ENCODE peak calls at places on chromosome 17, in five cellular contexts. K is prostate gland, S is uterus, Z is body of pancreas, Y is transverse colon. A is an unnamed sample.

GRCh38 chr17:13107726-13108235 is 90.0 kb upstream of the ELAC2 start:
- DNase-seq in K (no peak), S (no peak), Z (no peak), Y (no peak), A (no peak)

GRCh38 chr17:19677736-19678379 is 29.3 kb downstream of the ALDH3A2 start:
- DNase-seq in K (no peak), S (no peak), Z (no peak), Y (no peak), A (no peak)

GRCh38 chr17:29630630-29631193 is 8.0 kb upstream of the CORO6 start:
- DNase-seq in K (no peak), S (no peak), Z (no peak), Y (no peak), A (peak)

GRCh38 chr17:57624390-57624789 is 120.7 kb downstream of the CCDC182 start:
- DNase-seq in K (no peak), S (no peak), Z (no peak), Y (no peak), A (no peak)

GRCh38 chr17:45641541-45641940 is 142.6 kb upstream of the CRHR1 start:
- DNase-seq in K (no peak), S (no peak), Z (no peak), Y (no peak), A (no peak)

GRCh38 chr17:28524476-28525415 is 18.6 kb downstream of the FOXN1 start:
- DNase-seq in K (peak), S (no peak), Z (peak), Y (peak), A (peak)

GRCh38 chr17:41523787-41524186 is 4.3 kb downstream of the KRT19 start:
- DNase-seq in K (no peak), S (no peak), Z (no peak), Y (peak), A (no peak)

GRCh38 chr17:78128616-78129384 is at the start of gene TMC6:
- DNase-seq in K (peak), S (no peak), Z (peak), Y (peak), A (peak)

GRCh38 chr17:45070809-45071208 is 9.7 kb downstream of the NMT1 start:
- DNase-seq in K (no peak), S (no peak), Z (no peak), Y (no peak), A (no peak)

GRCh38 chr17:4230142-4230541 is 33.6 kb downstream of the ANKFY1 start:
- DNase-seq in K (peak), S (peak), Z (peak), Y (peak), A (peak)

GRCh38 chr17:65368341-65368740 is 193.1 kb downstream of the AXIN2 start:
- DNase-seq in K (no peak), S (no peak), Z (no peak), Y (no peak), A (no peak)

GRCh38 chr17:74190154-74190553 is 13.3 kb upstream of the RPL38 start:
- DNase-seq in K (no peak), S (no peak), Z (no peak), Y (no peak), A (no peak)

GRCh38 chr17:71496552-71496951 is 624.3 kb upstream of the SOX9 start:
- DNase-seq in K (no peak), S (no peak), Z (no peak), Y (no peak), A (no peak)

GRCh38 chr17:45046536-45047125 is 4.8 kb downstream of the DCAKD start:
- DNase-seq in K (no peak), S (no peak), Z (no peak), Y (no peak), A (no peak)

GRCh38 chr17:7261377-7262191 is 694 bp downstream of the CLDN7 start:
- DNase-seq in K (no peak), S (no peak), Z (peak), Y (no peak), A (peak)

GRCh38 chr17:7259555-7259889 is 2.8 kb downstream of the CLDN7 start:
- DNase-seq in K (no peak), S (no peak), Z (no peak), Y (peak), A (no peak)

GRCh38 chr17:7262192-7263070 is at the start of gene CLDN7:
- DNase-seq in K (peak), S (no peak), Z (peak), Y (peak), A (peak)

GRCh38 chr17:7260151-7260550 is 2.1 kb downstream of the CLDN7 start:
- DNase-seq in K (no peak), S (no peak), Z (no peak), Y (peak), A (no peak)

DNA sequence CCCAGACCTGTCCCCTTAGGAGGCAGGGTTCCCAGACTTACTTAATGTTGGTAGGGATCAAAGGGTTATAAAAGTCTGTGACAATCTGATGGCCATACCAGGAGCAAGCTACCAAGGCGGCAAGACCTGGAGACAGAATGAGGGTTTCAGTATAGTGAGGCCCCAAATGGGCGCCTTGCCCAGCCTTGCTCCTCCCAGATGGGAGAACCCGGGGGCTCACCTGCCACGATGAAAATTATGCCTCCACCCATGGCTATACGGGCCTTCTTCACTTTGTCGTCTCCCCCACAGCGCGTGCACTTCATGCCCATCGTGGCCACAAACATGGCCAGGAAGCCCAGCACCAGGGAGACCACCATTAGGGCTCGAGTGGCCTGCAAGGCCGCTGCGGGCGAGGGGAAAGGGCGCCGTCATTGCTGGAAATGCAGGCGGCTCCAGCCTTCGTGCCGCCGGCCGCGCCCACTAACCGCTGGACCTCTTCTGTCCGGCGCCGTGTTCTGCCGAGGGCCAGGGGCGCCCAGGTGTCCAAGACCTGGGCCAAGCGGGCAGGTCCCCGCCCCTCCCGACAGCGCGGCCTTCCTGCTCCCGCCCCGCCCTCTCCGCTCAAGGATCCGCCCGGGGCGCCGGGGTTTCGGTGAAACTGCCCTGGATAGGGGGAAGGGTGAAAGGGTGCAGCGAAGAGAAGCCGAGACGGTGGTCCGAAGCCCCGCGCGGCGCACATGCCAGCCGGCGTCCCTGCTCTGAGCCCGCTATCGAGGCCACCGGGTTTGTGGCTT is 1.5 kb downstream of the CLDN7 start:
- DNase-seq in K (peak), S (no peak), Z (peak), Y (peak), A (peak)
- H3K27ac ChIP-seq in K (peak), S (no peak), Z (peak), Y (peak), A (peak)

GRCh38 chr17:1783834-1784611 is 22.2 kb downstream of the SERPINF1 start:
- DNase-seq in K (peak), S (peak), Z (peak), Y (peak), A (peak)
- TF ChIP-seq POLR2A in K (no peak), S (peak), Z (no peak), Y (peak), A (no peak)

GRCh38 chr17:37146578-37147119 is 197.9 kb downstream of the AATF start:
- DNase-seq in K (no peak), S (no peak), Z (no peak), Y (no peak), A (no peak)
- H3K27ac ChIP-seq in K (peak), S (no peak), Z (no peak), Y (peak), A (no peak)

GRCh38 chr17:35088911-35089845 is 25.7 kb upstream of the RFFL start:
- DNase-seq in K (peak), S (peak), Z (peak), Y (peak), A (peak)
- TF ChIP-seq POLR2A in K (peak), S (no peak), Z (peak), Y (peak), A (peak)

GRCh38 chr17:81662002-81662401 is 4.4 kb downstream of the OXLD1 start:
- DNase-seq in K (no peak), S (no peak), Z (no peak), Y (no peak), A (no peak)
- H3K27ac ChIP-seq in K (peak), S (no peak), Z (no peak), Y (no peak), A (no peak)